ENCODE peak calls at places on chromosomes 12 and 14, in seven cellular contexts. K is psoas muscle; X is prostate gland; C is IMR-90; Z is effector memory CD4-positive, alpha-beta T cell; N is cardiac muscle cell; A is stomach. D is an unnamed sample.

GRCh38 chr14:102501751-102502315 is 7.7 kb downstream of the ANKRD9 start:
- DNase-seq in A (no peak), C (no peak), K (no peak), X (no peak), Z (no peak), N (no peak), D (no peak)

GRCh38 chr14:89773644-89774316 is 180.8 kb downstream of the EFCAB11 start:
- DNase-seq in Z (peak; percentile 2), K (peak; percentile 69), A (peak; percentile 80), X (no peak), C (peak; percentile 47), N (peak; percentile 40), D (no peak)

GRCh38 chr14:85241022-85241880 is 288.7 kb upstream of the FLRT2 start:
- DNase-seq in K (no peak), A (no peak), C (no peak), N (peak; percentile 2), Z (no peak), X (no peak), D (no peak)

GRCh38 chr14:100525615-100526014 is 61.6 kb downstream of the BEGAIN start:
- DNase-seq in X (no peak), N (no peak), C (no peak), Z (no peak), K (no peak), A (peak; percentile 23), D (no peak)

GRCh38 chr14:51871846-51872245 is 11.4 kb downstream of the GNG2 start:
- DNase-seq in K (no peak), X (no peak), C (no peak), N (no peak), Z (no peak), A (no peak), D (no peak)

GRCh38 chr14:25431211-25432076 is 381.5 kb upstream of the STXBP6 start:
- DNase-seq in N (peak; percentile 57), Z (no peak), A (peak; percentile 32), K (no peak), C (no peak), X (peak; percentile 53), D (no peak)

GRCh38 chr14:105391541-105391940 is 6.8 kb upstream of the TEX22 start:
- DNase-seq in K (peak; percentile 47), N (no peak), X (no peak), C (no peak), A (no peak), Z (no peak), D (no peak)

GRCh38 chr14:28577711-28578131 is 188.9 kb upstream of the FOXG1 start:
- DNase-seq in A (no peak), K (no peak), C (no peak), X (no peak), Z (no peak), N (no peak), D (no peak)

GRCh38 chr14:52850520-52850919 is 59.1 kb upstream of the GNPNAT1 start:
- DNase-seq in Z (no peak), K (no peak), C (no peak), A (no peak), X (no peak), N (no peak), D (no peak)

GRCh38 chr14:99143793-99144192 is 128.2 kb downstream of the BCL11B start:
- DNase-seq in N (no peak), C (no peak), Z (no peak), X (no peak), A (no peak), K (no peak), D (no peak)

GRCh38 chr14:69242311-69243224 is 17.4 kb upstream of the GALNT16 start:
- DNase-seq in Z (no peak), K (no peak), C (peak; percentile 74), A (peak; percentile 69), X (peak; percentile 62), N (peak; percentile 66), D (no peak)

GRCh38 chr14:93527076-93527692 is 96.4 kb downstream of the UNC79 start:
- DNase-seq in A (no peak), X (peak; percentile 13), N (no peak), K (no peak), Z (no peak), C (no peak), D (no peak)

GRCh38 chr12:7017870-7018349 is 366 bp downstream of the LPCAT3 start:
- DNase-seq in A (peak; percentile 29), N (no peak), Z (no peak), X (peak; percentile 31), K (peak; percentile 61), C (peak; percentile 8), D (no peak)

GRCh38 chr12:107352347-107353081 is 259.2 kb upstream of the CRY1 start:
- DNase-seq in Z (no peak), N (no peak), X (no peak), C (no peak), K (no peak), A (no peak), D (no peak)

GRCh38 chr14:74663884-74664283 is 49.0 kb downstream of the AREL1 start:
- DNase-seq in N (no peak), Z (no peak), X (no peak), C (no peak), A (no peak), K (peak; percentile 93), D (peak; percentile 75)

GRCh38 chr12:122887817-122888212 is 8.1 kb downstream of the VPS37B start:
- DNase-seq in K (no peak), N (no peak), C (no peak), X (no peak), Z (no peak), A (no peak), D (no peak)
- H3K4me1 ChIP-seq in K (peaks cover 60% of the 10 kb centered on the region), N (peaks cover 37% of the 10 kb centered on the region), C (peaks cover 32% of the 10 kb centered on the region), X (peaks cover 33% of the 10 kb centered on the region), Z (peaks cover 25% of the 10 kb centered on the region), A (peaks cover 84% of the 10 kb centered on the region), D (peaks cover 7% of the 10 kb centered on the region)

GRCh38 chr14:35333797-35334743 is 41.9 kb downstream of the PSMA6 start:
- DNase-seq in Z (peak; percentile 32), X (no peak), N (no peak), A (no peak), K (no peak), C (no peak), D (no peak)

GRCh38 chr14:35335388-35336092 is 43.4 kb downstream of the PSMA6 start:
- DNase-seq in C (no peak), N (peak; percentile 37), X (no peak), A (peak; percentile 87), K (peak; percentile 68), Z (no peak), D (no peak)

GRCh38 chr14:35332517-35333346 is 40.5 kb downstream of the PSMA6 start:
- DNase-seq in A (peak; percentile 40), K (no peak), N (no peak), Z (no peak), C (no peak), X (no peak), D (no peak)

GRCh38 chr14:35331605-35332516 is 39.7 kb downstream of the PSMA6 start:
- DNase-seq in C (peak; percentile 87), N (no peak), A (peak; percentile 88), X (peak; percentile 93), K (no peak), Z (no peak), D (no peak)

DNA sequence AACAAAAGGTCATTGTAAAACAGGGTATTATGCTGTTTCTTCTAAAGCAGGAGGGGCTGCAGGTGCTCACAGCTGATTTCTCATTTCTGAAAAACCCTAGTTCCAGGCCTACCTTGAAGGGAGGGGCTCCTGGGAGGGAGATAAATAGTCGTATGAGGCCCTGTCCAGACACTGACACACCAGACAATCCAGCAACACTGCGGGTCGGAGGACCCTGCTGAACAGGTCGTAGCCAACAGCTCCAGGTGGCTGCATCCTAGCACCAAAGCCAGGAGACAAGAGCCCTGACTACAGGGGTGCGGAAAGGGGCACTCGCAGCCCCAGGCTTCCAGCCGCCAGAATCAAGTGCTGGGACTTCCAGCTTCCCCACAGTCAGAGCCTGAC is 41.2 kb downstream of the PSMA6 start:
- DNase-seq in Z (no peak), A (no peak), C (no peak), K (no peak), X (no peak), N (no peak), D (no peak)
- H3K9me3 ChIP-seq in Z (no peaks in the 10 kb centered on the region), A (no peaks in the 10 kb centered on the region), C (no peaks in the 10 kb centered on the region), K (no peaks in the 10 kb centered on the region), X (no peaks in the 10 kb centered on the region), N (no peaks in the 10 kb centered on the region), D (no peaks in the 10 kb centered on the region)

GRCh38 chr14:49970474-49971147 is 77.7 kb downstream of the ARF6 start:
- DNase-seq in X (no peak), A (peak; percentile 42), C (peak; percentile 49), K (no peak), Z (no peak), N (peak; percentile 28), D (no peak)

GRCh38 chr14:49972199-49972671 is 79.4 kb downstream of the ARF6 start:
- DNase-seq in C (peak; percentile 74), A (no peak), Z (no peak), X (peak; percentile 41), N (no peak), K (no peak), D (no peak)

GRCh38 chr14:49975286-49975685 is 82.4 kb downstream of the ARF6 start:
- DNase-seq in N (no peak), K (no peak), X (no peak), C (peak; percentile 93), A (no peak), Z (no peak), D (no peak)

GRCh38 chr14:49971156-49972141 is 78.6 kb downstream of the ARF6 start:
- DNase-seq in K (no peak), Z (no peak), C (peak; percentile 25), A (no peak), N (no peak), X (no peak), D (no peak)

DNA sequence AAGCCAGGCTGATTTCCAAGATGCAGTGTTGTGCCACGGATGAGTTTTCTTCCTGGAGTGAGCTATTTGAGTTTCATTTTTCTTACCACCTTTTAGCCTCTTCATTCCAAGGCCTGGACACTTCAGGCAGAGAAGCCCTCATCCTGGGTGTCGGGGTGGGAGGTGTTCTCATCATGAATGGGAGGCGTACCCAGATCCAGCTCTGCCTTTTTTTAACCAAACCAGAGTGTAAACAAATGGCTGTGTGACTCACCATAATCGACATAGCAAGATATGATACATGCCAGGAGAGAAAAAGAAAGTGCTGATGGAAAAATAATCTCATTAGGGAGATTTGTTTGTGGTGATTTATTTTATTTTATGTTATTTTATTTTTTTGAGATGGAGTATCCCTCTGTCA is 80.0 kb downstream of the ARF6 start:
- DNase-seq in K (no peak), A (peak; percentile 36), N (no peak), C (peak; percentile 92), X (peak; percentile 60), Z (peak; percentile 13), D (peak; percentile 74)
- H3K27ac ChIP-seq in K (peak overlapping the region; percentile 73), A (peak overlapping the region; percentile 81), N (no peak overlapping the region), C (peak overlapping the region; percentile 94), X (peak overlapping the region; percentile 75), Z (peak overlapping the region; percentile 73), D (peak overlapping the region; percentile 61)

GRCh38 chr12:92339198-92339821 is 193.7 kb upstream of the BTG1 start:
- DNase-seq in C (no peak), K (no peak), A (no peak), Z (no peak), X (no peak), N (no peak), D (no peak)

GRCh38 chr12:92338671-92339070 is 193.0 kb upstream of the BTG1 start:
- DNase-seq in Z (no peak), X (no peak), C (no peak), A (no peak), K (no peak), N (no peak), D (no peak)

GRCh38 chr12:92337128-92337527 is 191.5 kb upstream of the BTG1 start:
- DNase-seq in K (no peak), X (no peak), N (no peak), C (peak; percentile 26), A (no peak), Z (no peak), D (no peak)

GRCh38 chr12:92340003-92340402 is 194.4 kb upstream of the BTG1 start:
- DNase-seq in K (no peak), A (no peak), X (no peak), C (no peak), N (no peak), Z (no peak), D (no peak)

GRCh38 chr12:92338102-92338501 is 192.5 kb upstream of the BTG1 start:
- DNase-seq in Z (no peak), C (no peak), A (no peak), N (no peak), K (no peak), X (no peak), D (no peak)
- H3K4me1 ChIP-seq in Z (no peaks in the 10 kb centered on the region), C (no peaks in the 10 kb centered on the region), A (no peaks in the 10 kb centered on the region), N (no peaks in the 10 kb centered on the region), K (no peaks in the 10 kb centered on the region), X (no peaks in the 10 kb centered on the region), D (no peaks in the 10 kb centered on the region)